ENCODE peak calls at places on chromosomes 11 and 22, in nine cellular contexts. A is uterus; I is tibial artery; J is brain microvascular endothelial cell; P is cardiac muscle cell; S is fibroblast of lung; Y is CD8-positive, alpha-beta T cell; K is right lobe of liver; O is IMR-90. U is an unnamed sample.

GRCh38 chr22:19723165-19723989 is at the start of gene GP1BB:
- DNase-seq in J (peak; percentile 20), P (peak; percentile 32), I (no peak), O (no peak), S (peak; percentile 54), K (no peak), A (no peak), Y (peak; percentile 32), U (peak; percentile 62)

GRCh38 chr22:46867106-46867505 is 104.7 kb downstream of the TBC1D22A start:
- DNase-seq in K (no peak), P (no peak), S (no peak), Y (no peak), O (no peak), J (no peak), I (no peak), A (no peak), U (no peak)

GRCh38 chr11:88521354-88522310 is 184.1 kb upstream of the CTSC start:
- DNase-seq in K (no peak), S (no peak), Y (no peak), I (no peak), A (no peak), O (peak; percentile 34), J (peak; percentile 55), P (no peak), U (no peak)

GRCh38 chr11:43138621-43139140 is 173.1 kb upstream of the API5 start:
- DNase-seq in I (no peak), K (no peak), J (no peak), P (no peak), Y (no peak), S (no peak), A (no peak), O (no peak), U (no peak)

GRCh38 chr11:134634897-134635831 is 223.1 kb upstream of the B3GAT1 start:
- DNase-seq in I (no peak), P (no peak), Y (no peak), A (no peak), J (no peak), S (no peak), K (no peak), O (no peak), U (no peak)

GRCh38 chr11:68927280-68928107 is 23.8 kb downstream of the IGHMBP2 start:
- DNase-seq in Y (no peak), A (no peak), J (no peak), P (peak; percentile 78), K (no peak), I (no peak), S (peak; percentile 25), O (peak; percentile 36), U (no peak)

GRCh38 chr22:28769394-28770085 is 3.0 kb upstream of the CCDC117 start:
- DNase-seq in J (no peak), I (no peak), P (no peak), O (no peak), K (no peak), S (no peak), Y (no peak), A (no peak), U (no peak)

GRCh38 chr11:10592331-10592730 is 23.9 kb upstream of the LYVE1 start:
- DNase-seq in S (peak; percentile 97), I (no peak), O (peak; percentile 96), P (peak; percentile 92), J (peak; percentile 52), K (no peak), A (no peak), Y (no peak), U (no peak)

GRCh38 chr11:78651923-78652602 is 77.4 kb upstream of the NARS2 start:
- DNase-seq in P (no peak), S (no peak), J (no peak), I (no peak), Y (no peak), O (no peak), A (no peak), K (no peak), U (no peak)

GRCh38 chr22:27543460-27543859 is 258.1 kb downstream of the MN1 start:
- DNase-seq in O (no peak), A (no peak), P (no peak), K (no peak), S (no peak), J (no peak), I (no peak), Y (no peak), U (no peak)

GRCh38 chr22:41123151-41123550 is 30.8 kb downstream of the EP300 start:
- DNase-seq in O (peak; percentile 20), A (no peak), S (peak; percentile 53), Y (no peak), K (no peak), P (peak; percentile 27), I (no peak), J (no peak), U (no peak)

GRCh38 chr11:17379383-17380180 is 8.9 kb downstream of the KCNJ11 start:
- DNase-seq in O (no peak), S (no peak), K (no peak), P (no peak), Y (no peak), A (no peak), J (no peak), I (no peak), U (no peak)

GRCh38 chr11:72352859-72353551 is 81.3 kb downstream of the CLPB start:
- DNase-seq in I (no peak), K (no peak), S (peak; percentile 69), O (peak; percentile 85), A (peak; percentile 27), J (peak; percentile 67), Y (no peak), P (peak; percentile 77), U (peak; percentile 28)

GRCh38 chr11:76443254-76443935 is 1.4 kb upstream of the EMSY start:
- DNase-seq in Y (no peak), O (no peak), S (peak; percentile 42), J (no peak), A (no peak), I (no peak), K (no peak), P (peak; percentile 28), U (peak; percentile 8)

GRCh38 chr11:113372317-113372716 is 15.3 kb upstream of the ANKK1 start:
- DNase-seq in A (no peak), O (peak; percentile 38), Y (no peak), J (no peak), S (no peak), K (no peak), P (peak; percentile 27), I (no peak), U (no peak)
- TF ChIP-seq CTCF in A (no peak), O (peak; percentile 17), Y (no peak), J (peak; percentile 52), S (peak; percentile 28), K (no peak), P (peak; percentile 45), I (no peak), U (no peak)

GRCh38 chr11:83092488-83093384 is 21.0 kb upstream of the RAB30 start:
- DNase-seq in S (peak; percentile 27), A (no peak), K (peak; percentile 71), P (no peak), Y (no peak), I (no peak), J (no peak), O (peak; percentile 24), U (peak; percentile 10)

GRCh38 chr11:83088965-83089364 is 17.3 kb upstream of the RAB30 start:
- DNase-seq in P (no peak), I (no peak), O (no peak), S (no peak), A (no peak), K (no peak), J (no peak), Y (no peak), U (no peak)

GRCh38 chr11:83087035-83087434 is 15.3 kb upstream of the RAB30 start:
- DNase-seq in S (peak; percentile 15), J (no peak), A (no peak), K (no peak), Y (no peak), P (peak; percentile 6), O (no peak), I (no peak), U (no peak)
- TF ChIP-seq CTCF in S (no peak), J (peak; percentile 2), A (peak; percentile 13), K (peak; percentile 44), Y (no peak), P (peak; percentile 7), O (no peak), I (no peak), U (no peak)

GRCh38 chr11:34266987-34267386 is 90.8 kb downstream of the ABTB2 start:
- DNase-seq in S (peak; percentile 55), K (no peak), P (peak; percentile 48), J (no peak), Y (no peak), I (no peak), O (no peak), A (peak; percentile 46), U (no peak)
- TF ChIP-seq CTCF in S (no peak), K (no peak), P (no peak), J (no peak), Y (no peak), I (no peak), O (no peak), A (no peak), U (no peak)

GRCh38 chr11:119157088-119157487 is 8.2 kb downstream of the ABCG4 start:
- DNase-seq in I (no peak), J (no peak), O (no peak), A (no peak), K (no peak), S (no peak), Y (no peak), P (no peak), U (no peak)

GRCh38 chr11:119156496-119156895 is 7.6 kb downstream of the ABCG4 start:
- DNase-seq in I (no peak), A (no peak), Y (no peak), P (no peak), S (no peak), K (no peak), J (no peak), O (no peak), U (no peak)

GRCh38 chr11:119158467-119158866 is 9.6 kb downstream of the ABCG4 start:
- DNase-seq in P (no peak), K (no peak), S (no peak), I (no peak), J (no peak), O (no peak), Y (no peak), A (no peak), U (no peak)

GRCh38 chr11:119154178-119154577 is 5.3 kb downstream of the ABCG4 start:
- DNase-seq in A (no peak), J (no peak), I (no peak), K (no peak), S (no peak), Y (no peak), O (no peak), P (no peak), U (no peak)

DNA sequence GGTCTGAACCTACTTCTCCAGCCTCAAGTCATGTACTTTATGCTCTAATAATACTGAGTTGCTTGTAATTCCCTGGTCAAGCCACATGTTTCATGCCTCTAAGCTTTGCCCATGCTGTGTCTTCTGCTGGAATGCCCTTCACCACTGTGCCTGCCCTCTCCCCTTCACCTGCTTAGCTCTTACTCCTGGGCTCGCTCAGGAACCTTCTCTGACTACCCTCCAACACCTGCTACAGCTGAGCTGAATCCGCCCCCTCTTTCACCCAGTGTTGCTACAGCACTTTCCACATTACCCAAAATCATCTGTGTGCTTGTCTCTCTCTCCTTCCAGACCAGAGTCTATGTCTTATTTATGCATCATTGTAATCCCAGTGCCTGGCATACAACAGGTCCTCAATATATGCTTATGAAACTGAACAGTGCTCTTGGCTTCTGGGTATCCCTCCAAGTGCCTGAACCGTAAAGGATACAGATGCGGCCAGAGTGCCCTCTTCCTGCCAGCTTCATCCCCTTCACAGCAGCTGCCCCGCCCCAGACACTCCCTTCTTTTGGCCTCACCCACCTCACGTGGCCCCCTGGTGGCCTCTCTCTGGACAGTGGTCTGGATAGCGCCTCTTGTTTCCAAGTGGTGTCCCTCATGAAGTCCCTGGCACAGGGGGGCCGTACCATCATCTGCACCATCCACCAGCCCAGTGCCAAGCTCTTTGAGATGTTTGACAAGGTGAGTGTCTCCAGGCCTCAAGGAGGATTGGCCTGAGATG is 7.1 kb downstream of the ABCG4 start:
- DNase-seq in A (no peak), J (no peak), K (no peak), I (no peak), S (no peak), O (no peak), P (no peak), Y (no peak), U (peak; percentile 48)
- TF ChIP-seq CTCF in A (peak; percentile 18), J (peak; percentile 51), K (no peak), I (peak; percentile 8), S (no peak), O (peak; percentile 3), P (peak; percentile 18), Y (no peak), U (peak; percentile 28)

U was measured in nephron progenitor cell.